ENCODE peak calls at places on chromosomes 1 and 21, in four cellular contexts. U is OCI-LY7, C is heart left ventricle, A is PC-3. N is an unnamed sample.

GRCh38 chr1:67019121-67019520 is 34.8 kb downstream of the SLC35D1 start:
- DNase-seq in C (no peak), A (no peak), U (no peak), N (no peak)

GRCh38 chr1:35915693-35916092 is 15.2 kb upstream of the AGO3 start:
- DNase-seq in C (no peak), U (no peak), A (no peak), N (peak)

GRCh38 chr1:74502432-74502831 is 10.0 kb downstream of the LRRC53 start:
- DNase-seq in C (no peak), U (peak), A (peak), N (peak)

GRCh38 chr1:22281521-22282241 is 138.8 kb upstream of the WNT4 start:
- DNase-seq in C (no peak), A (no peak), U (no peak), N (no peak)

GRCh38 chr1:230312676-230313075 is 113.5 kb downstream of the PGBD5 start:
- DNase-seq in C (no peak), A (no peak), U (no peak), N (no peak)

GRCh38 chr1:23101891-23102688 is 66.6 kb downstream of the LUZP1 start:
- DNase-seq in C (no peak), A (peak), U (no peak), N (peak)

GRCh38 chr1:162422662-162423375 is 10.9 kb upstream of the SH2D1B start:
- DNase-seq in A (no peak), U (no peak), C (no peak), N (no peak)

GRCh38 chr1:234212764-234213406 is 160.4 kb upstream of the COA6 start:
- DNase-seq in U (peak), A (peak), C (no peak), N (peak)

GRCh38 chr1:17661546-17662157 is 93.5 kb upstream of the ACTL8 start:
- DNase-seq in C (no peak), U (peak), A (peak), N (peak)

GRCh38 chr21:38277501-38278111 is 20.8 kb downstream of the KCNJ15 start:
- DNase-seq in A (peak), C (peak), U (no peak), N (peak)

GRCh38 chr1:64515427-64515826 is 45.5 kb downstream of the CACHD1 start:
- DNase-seq in C (peak), A (no peak), U (no peak), N (peak)

GRCh38 chr1:208844158-208844557 is 600.0 kb upstream of the PLXNA2 start:
- DNase-seq in U (no peak), C (no peak), A (no peak), N (peak)

GRCh38 chr1:216388558-216388957 is 34.7 kb downstream of the USH2A start:
- DNase-seq in U (no peak), A (no peak), C (no peak), N (no peak)

GRCh38 chr1:234699795-234700665 is 90.1 kb upstream of the IRF2BP2 start:
- DNase-seq in C (peak), U (no peak), A (no peak), N (peak)

GRCh38 chr1:35031103-35031452 is 667 bp downstream of the ZMYM6 start:
- DNase-seq in C (no peak), U (peak), A (peak), N (peak)

DNA sequence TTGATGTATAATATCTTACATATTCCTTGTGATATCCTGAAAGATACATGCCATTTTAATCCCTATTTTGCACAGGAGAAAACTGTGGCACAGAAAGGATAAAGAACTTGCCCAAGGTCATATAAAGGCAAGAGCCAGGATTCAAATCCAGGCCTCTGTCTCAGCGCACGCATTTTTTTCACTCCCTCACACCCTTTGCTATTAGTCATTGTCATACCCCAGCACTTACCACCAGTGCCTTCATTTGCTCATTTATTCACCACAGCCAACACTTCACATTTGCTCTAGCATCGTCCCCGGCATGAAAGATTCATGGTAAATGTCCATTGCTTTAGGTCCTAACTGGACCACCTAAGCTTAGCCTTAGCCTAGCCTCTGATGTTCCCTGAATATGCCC is 14.2 kb downstream of the ALX3 start:
- DNase-seq in A (no peak), C (no peak), U (no peak), N (no peak)
- H3K4me3 ChIP-seq in A (no peak), C (no peak), U (no peak), N (no peak)

DNA sequence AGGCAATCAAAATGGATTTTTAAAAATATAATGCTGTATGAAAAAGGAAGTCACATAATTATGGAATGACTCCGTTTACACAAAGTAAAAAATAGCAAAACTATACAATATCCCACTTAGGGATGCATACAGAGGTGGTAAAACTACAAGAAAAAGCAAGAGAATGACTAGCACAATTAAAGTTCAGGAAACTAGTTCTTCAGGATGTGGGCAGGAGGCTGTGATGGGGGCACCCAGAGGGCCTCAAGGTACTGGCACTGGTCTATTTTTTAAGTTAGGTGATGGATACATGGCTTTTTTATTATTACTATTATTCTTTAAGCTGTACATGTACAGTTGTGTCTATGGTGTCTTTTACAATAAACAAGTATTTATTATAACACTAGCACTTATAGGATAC is 1.4 kb upstream of the ZC3H12A start:
- DNase-seq in U (no peak), A (peak), C (no peak), N (no peak)
- H3K4me3 ChIP-seq in U (no peak), A (peak), C (peak), N (peak)

DNA sequence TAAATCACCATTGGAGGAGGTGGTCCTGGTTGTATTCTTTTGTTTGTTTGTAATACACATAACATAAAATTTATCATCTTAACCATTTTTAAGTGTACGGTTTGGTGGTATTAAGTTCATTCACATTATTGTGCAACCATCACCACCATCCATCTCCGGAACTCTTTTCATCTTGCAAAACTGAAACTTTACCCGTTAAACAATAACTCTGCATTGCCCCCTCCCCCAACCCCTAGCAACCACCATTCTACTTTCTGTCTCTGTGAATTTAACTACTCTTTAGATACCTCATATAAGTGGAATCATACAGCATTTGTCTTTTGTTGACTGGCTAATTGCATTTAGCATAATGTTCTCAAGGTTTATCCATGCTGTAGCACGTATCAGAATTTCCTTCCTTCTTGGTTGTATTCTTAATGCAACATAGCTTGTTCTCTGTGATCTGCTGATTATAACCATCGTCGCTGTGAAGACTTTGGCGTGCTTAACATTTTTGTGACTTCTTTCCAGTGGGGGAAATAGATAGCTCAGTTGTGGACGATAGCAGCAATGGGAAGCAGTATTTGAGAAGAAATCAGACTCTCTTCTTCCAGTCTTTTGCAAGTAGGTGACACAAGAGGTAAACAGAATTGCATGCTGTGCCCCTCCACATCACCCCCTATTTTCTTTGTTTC is 117.5 kb upstream of the HOOK1 start:
- DNase-seq in A (no peak), U (no peak), C (no peak), N (no peak)
- H3K4me3 ChIP-seq in A (no peak), U (no peak), C (no peak), N (no peak)

GRCh38 chr1:41003640-41004220 is 17.8 kb downstream of the SLFNL1 start:
- DNase-seq in A (peak), U (peak), C (peak), N (peak)

GRCh38 chr1:41006942-41007865 is 14.3 kb downstream of the SLFNL1 start:
- DNase-seq in C (no peak), U (no peak), A (peak), N (peak)

GRCh38 chr1:40998668-40999067 is 19.2 kb downstream of the CTPS1 start:
- DNase-seq in C (no peak), A (no peak), U (no peak), N (no peak)

GRCh38 chr1:41005876-41006275 is 15.6 kb downstream of the SLFNL1 start:
- DNase-seq in A (no peak), C (no peak), U (no peak), N (no peak)

DNA sequence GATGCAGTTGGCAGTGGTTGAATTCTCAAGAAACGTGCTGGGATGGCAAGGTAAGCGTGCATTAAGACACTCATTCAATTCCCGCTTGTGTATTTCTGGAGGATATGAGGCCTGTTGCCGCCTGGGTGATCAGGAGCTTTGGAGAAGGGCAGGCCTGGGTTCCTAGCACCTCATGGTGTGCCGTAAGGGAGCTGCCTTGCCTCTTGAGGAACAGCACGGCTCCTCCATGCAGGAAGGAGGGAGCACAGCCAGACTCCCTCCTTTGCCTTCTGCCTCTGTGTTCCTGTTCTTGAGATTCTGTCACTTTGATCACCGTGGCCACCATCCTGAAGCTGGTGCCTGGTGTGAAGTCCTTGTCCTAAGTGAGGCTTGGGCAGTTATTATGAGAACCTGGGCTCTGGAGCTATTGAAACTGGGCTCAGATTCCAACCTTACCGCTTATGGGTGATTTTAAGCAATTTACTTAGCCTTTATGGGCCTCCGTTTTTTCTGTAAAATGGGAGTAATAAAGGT is 18.3 kb downstream of the SLFNL1 start:
- DNase-seq in U (no peak), A (no peak), C (no peak), N (no peak)
- H3K4me3 ChIP-seq in U (no peak), A (no peak), C (no peak), N (no peak)

GRCh38 chr1:228194921-228195812 is 12.7 kb upstream of the OBSCN start:
- DNase-seq in U (no peak), A (no peak), C (no peak), N (no peak)
- H3K4me3 ChIP-seq in U (no peak), A (no peak), C (no peak), N (no peak)

GRCh38 chr1:170402451-170403311 is 129.3 kb upstream of the GORAB start:
- DNase-seq in U (no peak), C (no peak), A (no peak), N (no peak)
- H3K4me3 ChIP-seq in U (no peak), C (no peak), A (no peak), N (no peak)

GRCh38 chr21:40349591-40349990 is 482.4 kb downstream of the PCP4 start:
- DNase-seq in A (no peak), U (no peak), C (no peak), N (no peak)
- H3K4me3 ChIP-seq in A (no peak), U (no peak), C (no peak), N (no peak)

GRCh38 chr1:112465122-112465521 is 43.6 kb upstream of the WNT2B start:
- DNase-seq in U (no peak), A (no peak), C (no peak), N (peak)
- H3K4me3 ChIP-seq in U (no peak), A (no peak), C (no peak), N (no peak)

DNA sequence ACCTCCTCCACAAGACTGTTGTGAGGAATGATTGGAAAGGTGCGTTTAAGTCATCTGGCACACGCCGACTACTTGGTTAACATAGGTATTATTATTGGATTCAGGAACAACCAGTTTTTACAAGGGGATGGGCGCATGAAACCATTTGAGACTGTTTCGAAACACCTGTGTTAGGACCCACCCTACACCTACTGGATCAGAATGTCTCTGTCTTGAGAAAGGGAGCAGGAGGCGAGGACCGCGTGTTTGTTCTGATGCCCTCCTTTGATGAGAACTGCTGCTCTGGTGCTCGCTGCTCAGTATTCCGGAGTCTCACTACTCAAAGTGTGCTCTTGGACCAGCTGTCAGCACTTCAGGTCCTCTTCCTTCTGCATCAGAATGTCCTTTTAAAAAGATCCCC is 7.3 kb downstream of the H6PD start:
- DNase-seq in C (no peak), A (no peak), U (no peak), N (peak)
- H3K4me3 ChIP-seq in C (no peak), A (no peak), U (no peak), N (no peak)